ENCODE peak calls at places on chromosomes 2 and 18, in nine cellular contexts. H, O, T, X, F, C, K, D and Y are unnamed samples.

GRCh38 chr2:19929226-19929625 is 27.4 kb upstream of the TTC32 start:
- DNase-seq in O (no peak), C (no peak), K (no peak), D (no peak), H (no peak), F (no peak), X (no peak), T (no peak), Y (no peak)

GRCh38 chr2:189222440-189222839 is 42.9 kb upstream of the COL5A2 start:
- DNase-seq in F (no peak), H (no peak), C (peak; percentile 38), X (no peak), T (no peak), O (no peak), K (peak; percentile 13), D (no peak), Y (peak; percentile 42)

GRCh38 chr2:183011741-183012140 is 26.5 kb downstream of the NCKAP1 start:
- DNase-seq in K (no peak), D (no peak), O (no peak), X (no peak), H (no peak), F (no peak), T (no peak), C (no peak), Y (no peak)

GRCh38 chr2:119826370-119826961 is 66.7 kb downstream of the PTPN4 start:
- DNase-seq in T (peak; percentile 64), X (peak; percentile 77), O (peak; percentile 41), C (no peak), D (peak; percentile 2), F (no peak), K (peak; percentile 42), H (no peak), Y (no peak)

GRCh38 chr2:28403388-28403956 is 10.8 kb downstream of the FOSL2 start:
- DNase-seq in T (no peak), O (no peak), H (no peak), C (no peak), F (no peak), K (no peak), X (no peak), D (no peak), Y (no peak)

GRCh38 chr2:195319112-195319460 is 337.9 kb upstream of the SLC39A10 start:
- DNase-seq in F (peak; percentile 6), D (no peak), X (no peak), K (peak; percentile 58), O (no peak), H (peak; percentile 72), C (no peak), T (peak; percentile 41), Y (peak; percentile 39)

GRCh38 chr2:43484323-43484930 is 111.4 kb downstream of the THADA start:
- DNase-seq in T (peak; percentile 84), K (peak; percentile 27), O (no peak), D (peak; percentile 74), X (peak; percentile 90), C (no peak), F (no peak), H (peak; percentile 67), Y (peak; percentile 59)

GRCh38 chr2:178579006-178579405 is 98.7 kb downstream of the PLEKHA3 start:
- DNase-seq in T (no peak), K (no peak), O (no peak), F (no peak), D (no peak), C (no peak), X (no peak), H (no peak), Y (peak; percentile 8)

GRCh38 chr2:222646008-222646407 is 9.9 kb downstream of the FARSB start:
- DNase-seq in O (no peak), H (no peak), T (no peak), D (no peak), F (no peak), K (no peak), C (no peak), X (no peak), Y (no peak)

GRCh38 chr2:158103358-158104021 is 1.8 kb downstream of the UPP2 start:
- DNase-seq in X (no peak), D (no peak), C (no peak), H (peak; percentile 35), K (no peak), T (no peak), F (no peak), O (no peak), Y (no peak)

GRCh38 chr2:12096425-12096824 is 350.0 kb downstream of the LPIN1 start:
- DNase-seq in D (no peak), O (no peak), F (no peak), T (no peak), C (no peak), K (no peak), H (no peak), X (peak; percentile 85), Y (no peak)

GRCh38 chr2:86417961-86418360 is 23.2 kb upstream of the KDM3A start:
- DNase-seq in O (no peak), H (peak; percentile 35), D (no peak), F (no peak), C (no peak), T (no peak), X (no peak), K (peak; percentile 54), Y (peak; percentile 41)

GRCh38 chr2:21427606-21428005 is 303.8 kb downstream of the TDRD15 start:
- DNase-seq in C (no peak), O (no peak), F (no peak), X (no peak), H (no peak), T (no peak), D (no peak), K (no peak), Y (no peak)

GRCh38 chr2:99637157-99637697 is 147.4 kb upstream of the REV1 start:
- DNase-seq in O (no peak), F (no peak), H (no peak), K (no peak), T (no peak), C (no peak), X (no peak), D (no peak), Y (no peak)

GRCh38 chr2:74530239-74531161 is 767 bp downstream of the HTRA2 start:
- DNase-seq in F (no peak), C (peak; percentile 45), D (no peak), X (peak; percentile 77), K (no peak), O (peak; percentile 33), H (no peak), T (peak; percentile 64), Y (no peak)

GRCh38 chr2:235595420-235596010 is 101.7 kb downstream of the AGAP1 start:
- DNase-seq in F (peak; percentile 33), D (peak; percentile 62), T (peak; percentile 58), K (peak; percentile 67), X (peak; percentile 83), O (peak; percentile 16), C (peak; percentile 83), H (peak; percentile 36), Y (peak; percentile 30)

GRCh38 chr2:133790706-133791105 is 222.4 kb upstream of the NCKAP5 start:
- DNase-seq in O (no peak), H (no peak), F (no peak), T (no peak), K (no peak), X (no peak), D (no peak), C (no peak), Y (no peak)

GRCh38 chr2:86052676-86053075 is 53.0 kb downstream of the POLR1A start:
- DNase-seq in C (no peak), T (no peak), O (no peak), D (no peak), K (no peak), F (no peak), X (no peak), H (no peak), Y (no peak)

GRCh38 chr2:115292742-115293141 is 850.3 kb downstream of the DPP10 start:
- DNase-seq in O (no peak), F (no peak), K (no peak), D (no peak), C (no peak), T (no peak), H (no peak), X (no peak), Y (no peak)

GRCh38 chr2:26811791-26812454 is 26.1 kb downstream of the CENPA start:
- DNase-seq in D (no peak), C (no peak), X (no peak), T (no peak), K (no peak), F (no peak), O (no peak), H (no peak), Y (no peak)

GRCh38 chr2:127653421-127654083 is 7.6 kb downstream of the GPR17 start:
- DNase-seq in X (no peak), D (no peak), F (no peak), O (no peak), C (no peak), T (no peak), H (no peak), K (no peak), Y (no peak)

GRCh38 chr2:72893594-72894319 is 6.5 kb downstream of the SPR start:
- DNase-seq in K (peak; percentile 50), X (peak; percentile 90), C (no peak), T (peak; percentile 49), O (no peak), D (no peak), F (no peak), H (peak; percentile 52), Y (no peak)

GRCh38 chr18:21960189-21960588 is 209.2 kb upstream of the GATA6 start:
- DNase-seq in F (no peak), H (no peak), T (no peak), C (no peak), D (no peak), K (no peak), O (no peak), X (no peak), Y (no peak)